ENCODE peak calls at places on chromosomes 6 and 20, in four cellular contexts. E is retina, W is fibroblast of mammary gland, T is ACHN. R is an unnamed sample.

GRCh38 chr20:45835230-45836224 is 1.9 kb downstream of the SNX21 start:
- DNase-seq in E (no peak), T (no peak), W (peak; percentile 98), R (no peak)

GRCh38 chr6:159473435-159473834 is 219.6 kb downstream of the SOD2 start:
- DNase-seq in T (no peak), E (no peak), W (no peak), R (no peak)

GRCh38 chr6:14211596-14211961 is 94.0 kb downstream of the CD83 start:
- DNase-seq in W (peak; percentile 42), E (peak; percentile 86), T (no peak), R (peak; percentile 80)

GRCh38 chr20:33450867-33451266 is 7.3 kb upstream of the SNTA1 start:
- DNase-seq in E (no peak), W (peak; percentile 40), T (no peak), R (no peak)

GRCh38 chr6:103210686-103211085 is 1649.0 kb downstream of the HACE1 start:
- DNase-seq in T (no peak), E (no peak), W (no peak), R (no peak)

GRCh38 chr6:24492475-24492874 is 2.3 kb upstream of the ALDH5A1 start:
- DNase-seq in E (no peak), W (no peak), T (no peak), R (peak; percentile 39)

GRCh38 chr20:16459019-16459700 is 114.1 kb downstream of the KIF16B start:
- DNase-seq in E (no peak), W (peak; percentile 93), T (peak; percentile 44), R (no peak)

GRCh38 chr6:160987265-160987664 is 4.3 kb upstream of the MAP3K4 start:
- DNase-seq in E (no peak), W (peak; percentile 25), T (no peak), R (no peak)

GRCh38 chr6:121592955-121593665 is 157.7 kb downstream of the GJA1 start:
- DNase-seq in W (no peak), E (peak; percentile 9), T (no peak), R (no peak)

GRCh38 chr6:161444464-161444863 is 170.6 kb upstream of the AGPAT4 start:
- DNase-seq in W (peak; percentile 52), T (no peak), E (no peak), R (peak; percentile 30)

GRCh38 chr6:29965873-29966601 is 23.7 kb downstream of the HLA-A start:
- DNase-seq in T (peak; percentile 82), W (peak; percentile 46), E (peak; percentile 54), R (peak; percentile 49)

GRCh38 chr6:147509900-147510299 is 1.4 kb downstream of the SAMD5 start:
- DNase-seq in T (no peak), W (no peak), E (peak; percentile 12), R (no peak)

GRCh38 chr20:37528442-37529213 is 952 bp upstream of the BLCAP start:
- DNase-seq in T (no peak), W (peak; percentile 30), E (no peak), R (no peak)

GRCh38 chr6:24864345-24864744 is 65.6 kb upstream of the ARMH2 start:
- DNase-seq in E (no peak), W (peak; percentile 82), T (no peak), R (peak; percentile 68)

GRCh38 chr20:45969712-45970634 is 2.0 kb downstream of the ZNF335 start:
- DNase-seq in E (no peak), T (peak; percentile 63), W (peak; percentile 76), R (no peak)

GRCh38 chr6:39295538-39295937 is 18.7 kb downstream of the KCNK17 start:
- DNase-seq in W (no peak), E (no peak), T (no peak), R (no peak)

GRCh38 chr6:19135706-19136105 is 701.5 kb upstream of the ID4 start:
- DNase-seq in T (no peak), E (no peak), W (no peak), R (no peak)

GRCh38 chr6:130148181-130148580 is 74.6 kb downstream of the SAMD3 start:
- DNase-seq in W (peak; percentile 5), T (no peak), E (no peak), R (no peak)

GRCh38 chr6:4603291-4603690 is 172.9 kb upstream of the CDYL start:
- DNase-seq in T (no peak), E (no peak), W (peak; percentile 98), R (no peak)

GRCh38 chr6:329888-330691 is 37.8 kb downstream of the DUSP22 start:
- DNase-seq in W (peak; percentile 83), E (no peak), T (no peak), R (no peak)

GRCh38 chr6:118187568-118188164 is 280.6 kb downstream of the SLC35F1 start:
- DNase-seq in T (no peak), E (no peak), W (peak; percentile 94), R (no peak)

GRCh38 chr6:132060591-132060990 is 109.4 kb upstream of the CCN2 start:
- DNase-seq in T (no peak), E (no peak), W (peak; percentile 89), R (no peak)

GRCh38 chr20:25229486-25230176 is 18.3 kb upstream of the PYGB start:
- DNase-seq in T (no peak), E (no peak), W (no peak), R (no peak)

GRCh38 chr20:1491281-1491840 is at the start of gene SIRPB2:
- DNase-seq in T (no peak), E (no peak), W (no peak), R (no peak)

GRCh38 chr20:17437251-17437650 is 93.9 kb downstream of the BFSP1 start:
- DNase-seq in W (no peak), E (no peak), T (no peak), R (no peak)

GRCh38 chr6:71403422-71404134 is 115.0 kb downstream of the OGFRL1 start:
- DNase-seq in W (no peak), E (no peak), T (no peak), R (peak; percentile 24)

GRCh38 chr20:36482044-36482473 is 59.3 kb upstream of the MYL9 start:
- DNase-seq in W (no peak), T (no peak), E (no peak), R (no peak)